ENCODE peak calls at places on chromosomes 12 and 14, in five cellular contexts. J is H54; X is T-helper 1 cell; Q is aorta; C is naive thymus-derived CD8-positive, alpha-beta T cell. G is an unnamed sample.

GRCh38 chr12:120047072-120047471 is 58.0 kb downstream of the BICDL1 start:
- DNase-seq in C (no peak), Q (no peak), J (no peak), X (no peak), G (no peak)

GRCh38 chr12:41794341-41794740 is 350.3 kb downstream of the GXYLT1 start:
- DNase-seq in C (no peak), Q (no peak), J (no peak), X (no peak), G (no peak)

GRCh38 chr12:49767333-49767732 is 26.0 kb downstream of the TMBIM6 start:
- DNase-seq in C (no peak), J (no peak), Q (no peak), X (no peak), G (no peak)

GRCh38 chr12:46770501-46771183 is 55.2 kb downstream of the SLC38A4 start:
- DNase-seq in C (no peak), X (no peak), J (no peak), Q (no peak), G (peak)

GRCh38 chr12:90940872-90941499 is 14.0 kb downstream of the CCER1 start:
- DNase-seq in J (no peak), C (no peak), Q (no peak), X (no peak), G (peak)

GRCh38 chr12:88566430-88566829 is 13.8 kb downstream of the KITLG start:
- DNase-seq in C (no peak), Q (no peak), X (no peak), J (no peak), G (peak)

GRCh38 chr14:92546347-92547053 is 32.9 kb downstream of the RIN3 start:
- DNase-seq in C (no peak), Q (peak), J (peak), X (no peak), G (no peak)

GRCh38 chr14:55240526-55241178 is 30.6 kb upstream of the FBXO34 start:
- DNase-seq in J (no peak), X (no peak), C (no peak), Q (peak), G (peak)

GRCh38 chr12:76820888-76821482 is 57.1 kb downstream of the ZDHHC17 start:
- DNase-seq in Q (no peak), J (peak), C (no peak), X (no peak), G (peak)

GRCh38 chr12:127125607-127126259 is 1141.2 kb upstream of the TMEM132C start:
- DNase-seq in Q (no peak), X (no peak), J (peak), C (no peak), G (peak)

GRCh38 chr12:101920906-101921305 is 43.5 kb downstream of the DRAM1 start:
- DNase-seq in C (no peak), X (no peak), Q (no peak), J (no peak), G (no peak)

GRCh38 chr12:32270818-32271710 is 128.3 kb upstream of the FGD4 start:
- DNase-seq in Q (no peak), J (no peak), C (no peak), X (no peak), G (peak)

GRCh38 chr12:62435337-62436163 is 31.1 kb upstream of the MON2 start:
- DNase-seq in C (peak), J (no peak), X (peak), Q (peak), G (peak)

G was measured in choroid plexus epithelial cell.